ENCODE peak calls at places on chromosomes 6 and 20, in five cellular contexts. K, Y, V, Q and I are unnamed samples.

GRCh38 chr6:21402368-21402767 is 191.2 kb upstream of the SOX4 start:
- DNase-seq in K (no peak), Y (no peak), V (no peak), Q (peak; percentile 27), I (no peak)

GRCh38 chr20:48217191-48217590 is 431.9 kb upstream of the SULF2 start:
- DNase-seq in K (no peak), Y (no peak), V (no peak), Q (no peak), I (no peak)

GRCh38 chr20:36856691-36857635 is 19.0 kb upstream of the TLDC2 start:
- DNase-seq in K (no peak), Y (no peak), V (peak; percentile 81), Q (peak; percentile 56), I (no peak)

GRCh38 chr20:47927385-47927851 is 142.1 kb upstream of the SULF2 start:
- DNase-seq in K (no peak), Y (no peak), V (peak; percentile 42), Q (peak; percentile 21), I (no peak)

GRCh38 chr6:163602851-163603250 is 188.3 kb downstream of the QKI start:
- DNase-seq in K (no peak), Y (no peak), V (no peak), Q (no peak), I (no peak)

GRCh38 chr6:107943626-107944439 is 14.2 kb downstream of the SEC63 start:
- DNase-seq in K (no peak), Y (no peak), V (no peak), Q (no peak), I (no peak)

GRCh38 chr6:37474316-37474715 is 25.4 kb downstream of the CCDC167 start:
- DNase-seq in K (no peak), Y (no peak), V (no peak), Q (no peak), I (no peak)

GRCh38 chr6:137933696-137934095 is 66.6 kb downstream of the TNFAIP3 start:
- DNase-seq in K (no peak), Y (no peak), V (no peak), Q (peak; percentile 75), I (peak; percentile 59)

GRCh38 chr6:11766056-11766455 is 12.5 kb downstream of the ADTRP start:
- DNase-seq in K (no peak), Y (no peak), V (peak; percentile 56), Q (peak; percentile 54), I (no peak)

GRCh38 chr20:29079769-29080690 is 2177.4 kb upstream of the DEFB115 start:
- DNase-seq in K (no peak), Y (no peak), V (no peak), Q (no peak), I (peak; percentile 90)

GRCh38 chr6:130661077-130661476 is 166.1 kb upstream of the SMLR1 start:
- DNase-seq in K (no peak), Y (no peak), V (no peak), Q (no peak), I (no peak)

GRCh38 chr20:24134284-24134683 is 145.7 kb upstream of the GGTLC1 start:
- DNase-seq in K (no peak), Y (no peak), V (no peak), Q (no peak), I (peak; percentile 65)

GRCh38 chr20:44396369-44396768 is 40.9 kb downstream of the HNF4A start:
- DNase-seq in K (no peak), Y (no peak), V (no peak), Q (no peak), I (no peak)

GRCh38 chr6:23526519-23526918 is 599.5 kb upstream of the NRSN1 start:
- DNase-seq in K (no peak), Y (no peak), V (peak; percentile 9), Q (peak; percentile 23), I (no peak)

GRCh38 chr20:38383147-38383546 is 36.9 kb downstream of the LBP start:
- DNase-seq in K (no peak), Y (no peak), V (no peak), Q (no peak), I (no peak)

GRCh38 chr6:125947581-125947980 is 9.0 kb upstream of the HINT3 start:
- DNase-seq in K (no peak), Y (no peak), V (peak; percentile 32), Q (peak; percentile 49), I (no peak)

GRCh38 chr6:169702640-169703246 is 817 bp downstream of the C6orf120 start:
- DNase-seq in K (no peak), Y (no peak), V (no peak), Q (peak; percentile 19), I (no peak)

GRCh38 chr6:125251516-125252229 is 50.1 kb downstream of the HDDC2 start:
- DNase-seq in K (no peak), Y (peak; percentile 11), V (peak; percentile 17), Q (no peak), I (no peak)

GRCh38 chr6:37005827-37006514 is 516 bp downstream of the FGD2 start:
- DNase-seq in K (no peak), Y (no peak), V (no peak), Q (no peak), I (no peak)

GRCh38 chr6:84685983-84686584 is 78.3 kb downstream of the TBX18 start:
- DNase-seq in K (no peak), Y (no peak), V (no peak), Q (peak; percentile 16), I (no peak)

GRCh38 chr6:121597654-121598053 is 162.2 kb downstream of the GJA1 start:
- DNase-seq in K (no peak), Y (no peak), V (peak; percentile 9), Q (peak; percentile 90), I (no peak)

GRCh38 chr6:1496836-1497592 is 107.6 kb downstream of the FOXF2 start:
- DNase-seq in K (no peak), Y (no peak), V (no peak), Q (no peak), I (no peak)

GRCh38 chr6:44925100-44925739 is 402.9 kb upstream of the RUNX2 start:
- DNase-seq in K (no peak), Y (no peak), V (peak; percentile 51), Q (peak; percentile 5), I (peak; percentile 38)

GRCh38 chr6:56491606-56492328 is 150.9 kb downstream of the DST start:
- DNase-seq in K (no peak), Y (no peak), V (no peak), Q (no peak), I (no peak)

GRCh38 chr6:6881438-6882267 is 226.1 kb upstream of the RREB1 start:
- DNase-seq in K (no peak), Y (no peak), V (peak; percentile 42), Q (no peak), I (no peak)

DNA sequence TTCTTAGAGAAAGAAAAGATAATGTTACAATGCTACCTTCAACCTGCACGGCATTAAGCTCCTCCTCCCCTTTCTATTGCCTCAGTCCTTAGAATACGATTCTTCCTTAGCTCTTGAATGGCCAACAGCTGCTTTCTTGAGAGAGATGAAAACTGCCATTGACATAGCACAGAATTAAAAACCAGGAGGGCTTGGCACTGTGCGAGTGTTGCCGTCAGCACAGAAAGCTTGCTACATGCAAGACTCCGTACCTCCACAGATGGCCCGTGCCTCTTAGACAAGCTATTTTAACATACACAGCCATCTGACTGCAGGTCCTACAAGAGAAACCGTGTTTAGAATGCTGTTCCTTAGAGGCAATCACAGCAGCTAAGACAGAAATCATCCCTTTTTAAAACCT is 51.7 kb downstream of the ALDH5A1 start:
- DNase-seq in K (no peak), Y (no peak), V (no peak), Q (no peak), I (no peak)
- H3K18ac ChIP-seq in K (no peak overlapping the region), Y (no peak overlapping the region), V (no peak overlapping the region), Q (no peak overlapping the region), I (no peak overlapping the region)

GRCh38 chr6:5359413-5359812 is 98.1 kb downstream of the FARS2 start:
- DNase-seq in K (no peak), Y (no peak), V (no peak), Q (no peak), I (no peak)

GRCh38 chr6:5361371-5361770 is 100.1 kb downstream of the FARS2 start:
- DNase-seq in K (no peak), Y (no peak), V (no peak), Q (peak; percentile 41), I (no peak)

GRCh38 chr6:5351552-5351951 is 90.2 kb downstream of the FARS2 start:
- DNase-seq in K (no peak), Y (no peak), V (no peak), Q (no peak), I (no peak)

GRCh38 chr6:5357486-5357885 is 96.2 kb downstream of the FARS2 start:
- DNase-seq in K (no peak), Y (no peak), V (no peak), Q (no peak), I (no peak)
- H3K14ac ChIP-seq in K (no peak overlapping the region), Y (no peak overlapping the region), V (no peak overlapping the region), Q (no peak overlapping the region), I (no peak overlapping the region)

DNA sequence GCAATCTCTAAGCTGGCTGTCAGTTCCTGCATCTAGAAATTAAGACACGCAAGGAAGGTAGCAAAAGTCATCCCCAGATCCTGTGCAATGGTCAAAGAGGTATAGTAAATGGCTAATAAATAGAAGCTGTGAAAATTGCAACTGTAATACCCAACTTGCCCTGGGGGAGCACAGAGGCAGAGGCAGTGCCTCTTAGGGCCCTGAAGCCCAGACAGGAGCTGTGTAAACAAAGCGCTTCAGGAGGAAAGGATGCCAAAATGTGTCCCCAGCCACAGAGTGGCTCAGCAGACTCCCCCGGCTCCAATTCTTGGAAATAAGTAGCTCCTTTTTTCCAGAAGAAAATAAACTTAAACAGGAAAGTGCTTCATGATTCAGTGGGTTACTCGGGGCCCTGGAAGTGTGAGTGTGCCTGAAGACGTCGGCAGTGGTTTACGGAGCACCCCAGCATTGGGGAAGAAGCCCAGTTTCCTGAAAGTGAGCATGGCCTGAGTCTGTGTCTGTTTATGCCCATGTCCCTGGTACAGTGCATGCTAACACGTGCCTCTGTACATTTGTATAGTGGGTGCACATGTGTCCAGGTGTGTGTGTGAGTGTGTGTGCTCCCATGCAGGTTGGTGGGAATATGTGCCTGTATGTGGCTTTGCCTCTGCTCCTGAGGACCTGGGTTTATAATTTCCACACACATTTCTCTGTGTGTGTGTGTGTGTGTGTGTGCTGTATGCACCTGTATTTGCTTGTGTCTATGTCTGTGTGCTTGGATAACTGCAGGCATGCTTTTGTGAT is 246.7 kb downstream of the MAFB start:
- DNase-seq in K (peak; percentile 47), Y (no peak), V (peak; percentile 25), Q (no peak), I (peak; percentile 41)
- H3K18ac ChIP-seq in K (no peak overlapping the region), Y (peak overlapping the region; percentile 15), V (peak overlapping the region; percentile 35), Q (no peak overlapping the region), I (peak overlapping the region; percentile 1)

GRCh38 chr6:70327036-70327435 is 24.2 kb upstream of the COL9A1 start:
- DNase-seq in K (no peak), Y (peak; percentile 48), V (no peak), Q (no peak), I (no peak)
- H3K14ac ChIP-seq in K (no peak overlapping the region), Y (no peak overlapping the region), V (no peak overlapping the region), Q (no peak overlapping the region), I (no peak overlapping the region)

GRCh38 chr6:157276731-157277130 is 46.6 kb downstream of the TMEM242 start:
- DNase-seq in K (no peak), Y (no peak), V (no peak), Q (no peak), I (no peak)
- H3K18ac ChIP-seq in K (no peak overlapping the region), Y (peak overlapping the region; percentile 76), V (no peak overlapping the region), Q (no peak overlapping the region), I (no peak overlapping the region)

DNA sequence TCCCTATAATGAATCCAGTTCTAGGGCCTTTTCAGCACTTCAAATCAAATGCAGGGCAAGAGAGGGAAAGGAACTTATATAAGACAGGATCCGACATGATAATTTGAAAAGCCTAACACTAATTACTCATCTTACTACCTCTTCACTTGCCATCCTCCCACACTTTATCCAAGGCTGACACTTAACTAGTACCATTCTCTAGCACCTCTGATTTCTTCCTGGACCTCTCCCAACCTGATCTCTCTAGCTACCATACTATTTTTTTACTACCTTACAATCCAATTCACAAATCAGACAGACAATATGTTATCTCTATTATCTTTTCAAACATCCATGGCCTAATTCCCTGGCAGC is 50.4 kb downstream of the BTBD9 start:
- DNase-seq in K (no peak), Y (no peak), V (no peak), Q (no peak), I (no peak)
- H3K14ac ChIP-seq in K (no peak overlapping the region), Y (no peak overlapping the region), V (no peak overlapping the region), Q (no peak overlapping the region), I (no peak overlapping the region)